ENCODE peak calls at places on chromosomes 13 and 19, in six cellular contexts. J is HCT116, X is prostate gland, L is stomach, M is endothelial cell of umbilical vein, B is Panc1. R is an unnamed sample.

GRCh38 chr13:46908511-46908910 is 11.7 kb upstream of the HTR2A start:
- DNase-seq in J (no peak), X (no peak), L (no peak), M (no peak), B (no peak), R (no peak)

GRCh38 chr13:110512198-110512740 is 49.3 kb downstream of the RAB20 start:
- DNase-seq in J (no peak), X (no peak), L (no peak), M (no peak), B (no peak), R (no peak)

GRCh38 chr13:65710514-65710913 is 1519.6 kb downstream of the PCDH9 start:
- DNase-seq in J (no peak), X (no peak), L (no peak), M (no peak), B (no peak), R (no peak)

GRCh38 chr13:94079876-94080275 is 399.6 kb downstream of the DCT start:
- DNase-seq in J (no peak), X (no peak), L (no peak), M (no peak), B (no peak), R (no peak)

GRCh38 chr13:41188584-41188983 is 5.8 kb downstream of the KBTBD7 start:
- DNase-seq in J (no peak), X (no peak), L (no peak), M (no peak), B (no peak), R (no peak)

GRCh38 chr19:658916-659839 is 3.8 kb downstream of the RNF126 start:
- DNase-seq in J (no peak), X (peak), L (peak), M (no peak), B (no peak), R (no peak)

GRCh38 chr19:10815969-10816635 is 19.9 kb downstream of the TMED1 start:
- DNase-seq in J (no peak), X (no peak), L (no peak), M (no peak), B (no peak), R (no peak)

GRCh38 chr19:35088514-35088913 is 27.1 kb upstream of the FXYD3 start:
- DNase-seq in J (no peak), X (no peak), L (no peak), M (no peak), B (no peak), R (no peak)

GRCh38 chr13:106467406-106468122 is 67.9 kb downstream of the EFNB2 start:
- DNase-seq in J (no peak), X (no peak), L (no peak), M (no peak), B (no peak), R (no peak)

GRCh38 chr13:43785681-43786471 is 896 bp downstream of the ENOX1 start:
- DNase-seq in J (no peak), X (peak), L (peak), M (peak), B (no peak), R (peak)

GRCh38 chr13:62377838-62378237 is 962.2 kb upstream of the PCDH20 start:
- DNase-seq in J (no peak), X (no peak), L (no peak), M (no peak), B (no peak), R (no peak)

GRCh38 chr13:79141082-79141481 is 265.0 kb downstream of the RBM26 start:
- DNase-seq in J (no peak), X (no peak), L (no peak), M (no peak), B (no peak), R (peak)

GRCh38 chr19:16383584-16384161 is 59.0 kb downstream of the KLF2 start:
- DNase-seq in J (no peak), X (no peak), L (no peak), M (no peak), B (no peak), R (no peak)

GRCh38 chr13:60109285-60109684 is 54.4 kb downstream of the DIAPH3 start:
- DNase-seq in J (no peak), X (no peak), L (no peak), M (no peak), B (no peak), R (no peak)

GRCh38 chr19:21519488-21519887 is 14.1 kb downstream of the ZNF429 start:
- DNase-seq in J (no peak), X (no peak), L (no peak), M (no peak), B (no peak), R (no peak)

GRCh38 chr13:95304446-95304845 is 3.2 kb upstream of the ABCC4 start:
- DNase-seq in J (no peak), X (no peak), L (no peak), M (no peak), B (no peak), R (no peak)

GRCh38 chr19:55344444-55344843 is 4.8 kb downstream of the KMT5C start:
- DNase-seq in J (no peak), X (no peak), L (no peak), M (no peak), B (no peak), R (no peak)

GRCh38 chr19:16288544-16288943 is 36.1 kb upstream of the KLF2 start:
- DNase-seq in J (no peak), X (no peak), L (no peak), M (no peak), B (no peak), R (no peak)

GRCh38 chr13:104321756-104322155 is 1255.5 kb upstream of the SLC10A2 start:
- DNase-seq in J (no peak), X (no peak), L (no peak), M (no peak), B (no peak), R (no peak)

GRCh38 chr13:82822935-82823334 is 1059.3 kb downstream of the SLITRK1 start:
- DNase-seq in J (no peak), X (no peak), L (no peak), M (no peak), B (no peak), R (no peak)

GRCh38 chr13:24221007-24221406 is 60.5 kb downstream of the SPATA13 start:
- DNase-seq in J (no peak), X (no peak), L (no peak), M (no peak), B (no peak), R (no peak)

GRCh38 chr13:92355213-92355612 is 871.4 kb upstream of the GPC6 start:
- DNase-seq in J (no peak), X (peak), L (no peak), M (no peak), B (no peak), R (no peak)

GRCh38 chr13:30866692-30867669 is 39.1 kb upstream of the MEDAG start:
- DNase-seq in J (no peak), X (no peak), L (no peak), M (peak), B (no peak), R (no peak)

GRCh38 chr19:41391618-41392017 is 5.5 kb downstream of the EXOSC5 start:
- DNase-seq in J (no peak), X (no peak), L (no peak), M (no peak), B (no peak), R (no peak)

GRCh38 chr19:41384351-41384750 is 8.0 kb downstream of the TMEM91 start:
- DNase-seq in J (no peak), X (no peak), L (no peak), M (no peak), B (no peak), R (no peak)

GRCh38 chr19:41386442-41386841 is 10.1 kb downstream of the TMEM91 start:
- DNase-seq in J (no peak), X (peak), L (no peak), M (no peak), B (no peak), R (no peak)
- TF ChIP-seq POLR2AphosphoS5 in J (no peak), X (no peak), L (no peak), M (no peak), B (no peak), R (no peak)

DNA sequence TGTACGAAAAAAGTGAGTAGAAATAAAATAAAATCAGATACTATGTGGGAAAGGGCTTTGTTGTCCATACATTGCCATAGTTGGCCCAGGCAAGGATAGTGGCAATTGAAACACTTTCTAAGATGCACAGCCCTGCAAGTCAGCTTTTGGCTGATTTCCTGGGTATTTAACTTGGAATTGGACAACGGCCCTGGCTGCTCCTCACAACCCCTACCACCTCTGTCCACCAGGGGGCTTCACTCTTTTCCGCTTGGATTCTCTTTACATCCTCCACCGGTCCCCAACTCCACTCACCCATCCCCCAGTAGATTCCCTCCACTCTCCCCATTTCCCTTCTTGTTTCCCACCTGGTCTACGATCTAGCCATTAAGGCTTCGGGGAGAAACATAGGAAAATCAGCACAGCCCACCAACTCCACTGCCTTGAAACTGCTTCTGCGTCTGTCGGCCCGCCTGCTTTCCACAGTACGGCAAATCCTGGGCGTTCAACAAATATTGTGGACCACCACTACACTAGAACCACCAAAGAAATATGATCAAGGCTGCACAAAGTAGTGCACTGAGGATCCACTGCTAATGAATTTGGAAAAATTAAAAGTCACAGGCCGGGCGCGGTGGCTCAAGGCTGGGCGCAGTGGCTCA is 48.6 kb upstream of the GTF3A start:
- DNase-seq in J (peak), X (peak), L (peak), M (peak), B (no peak), R (no peak)
- TF ChIP-seq CTCF in J (peak), X (peak), L (peak), M (peak), B (peak), R (peak)

GRCh38 chr13:29706923-29707322 is 111.4 kb upstream of the SLC7A1 start:
- DNase-seq in J (no peak), X (no peak), L (no peak), M (peak), B (no peak), R (no peak)
- TF ChIP-seq POLR2AphosphoS5 in J (no peak), X (no peak), L (no peak), M (no peak), B (no peak), R (no peak)

DNA sequence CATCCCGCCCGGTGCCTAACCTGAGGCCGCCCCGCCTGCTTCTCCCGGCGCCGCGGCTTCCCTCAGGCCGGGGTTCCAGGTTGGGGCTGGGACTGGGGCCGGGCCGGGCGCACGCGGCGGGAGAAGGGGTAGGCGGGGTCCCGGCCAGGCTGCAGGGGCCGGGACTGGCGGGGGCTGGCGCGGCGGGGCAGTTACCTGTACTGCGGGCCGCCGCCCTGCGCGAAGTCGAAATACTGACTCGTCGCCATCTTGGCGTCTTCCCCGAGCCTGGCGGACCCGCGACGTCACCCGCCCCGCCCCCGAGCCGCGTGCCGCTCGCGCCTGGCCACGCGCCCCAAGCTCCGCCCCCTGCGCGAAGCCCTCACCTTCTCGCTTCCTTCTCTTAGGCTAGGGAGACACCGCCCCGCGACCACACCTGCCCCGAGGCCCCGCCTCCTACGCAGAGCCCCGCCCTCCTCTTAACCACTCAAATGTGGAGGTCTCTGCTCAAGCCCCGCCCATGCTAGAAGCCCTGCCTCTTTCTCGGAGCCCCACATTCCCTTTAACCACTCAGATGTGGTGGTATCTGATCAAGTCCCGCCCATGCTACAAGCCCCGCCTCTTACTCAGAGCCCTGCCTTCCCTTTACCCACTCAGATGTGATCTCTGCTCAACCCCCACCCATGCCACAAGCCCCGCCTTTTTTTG is at the start of gene ZFR2:
- DNase-seq in J (peak), X (no peak), L (no peak), M (no peak), B (no peak), R (no peak)
- TF ChIP-seq CTCF in J (no peak), X (no peak), L (no peak), M (no peak), B (no peak), R (no peak)

GRCh38 chr19:2528543-2529173 is 52.7 kb downstream of the GADD45B start:
- DNase-seq in J (no peak), X (peak), L (peak), M (no peak), B (no peak), R (no peak)
- TF ChIP-seq POLR2AphosphoS5 in J (no peak), X (peak), L (no peak), M (no peak), B (no peak), R (no peak)

DNA sequence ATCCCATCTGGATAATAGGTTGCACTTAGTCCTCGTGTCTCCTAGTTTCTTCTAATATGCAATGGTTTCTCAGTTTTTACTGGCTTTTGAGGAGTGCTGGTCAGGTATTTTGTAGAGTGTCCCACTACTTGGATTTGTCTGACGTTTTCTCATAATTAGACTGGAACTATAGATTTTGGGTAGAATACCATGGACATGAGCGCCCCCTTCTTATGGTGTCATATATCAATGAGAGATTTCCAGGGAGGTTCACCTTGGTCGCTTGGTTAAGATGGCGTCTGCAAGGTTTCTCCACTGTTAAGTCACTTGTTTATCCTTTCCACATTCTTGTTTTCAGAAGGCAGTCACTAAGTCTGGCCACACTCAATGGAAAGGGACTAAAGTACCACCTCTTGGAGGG is 6.7 kb downstream of the SOHLH2 start:
- DNase-seq in J (no peak), X (no peak), L (no peak), M (no peak), B (no peak), R (no peak)
- TF ChIP-seq CTCF in J (no peak), X (no peak), L (no peak), M (no peak), B (no peak), R (no peak)

GRCh38 chr19:23118400-23118799 is 1.6 kb downstream of the ZNF730 start:
- DNase-seq in J (no peak), X (no peak), L (no peak), M (no peak), B (no peak), R (no peak)

GRCh38 chr19:23116802-23117571 is at the start of gene ZNF730:
- DNase-seq in J (no peak), X (peak), L (no peak), M (peak), B (no peak), R (no peak)
- TF ChIP-seq POLR2AphosphoS5 in J (no peak), X (no peak), L (no peak), M (no peak), B (no peak), R (no peak)

DNA sequence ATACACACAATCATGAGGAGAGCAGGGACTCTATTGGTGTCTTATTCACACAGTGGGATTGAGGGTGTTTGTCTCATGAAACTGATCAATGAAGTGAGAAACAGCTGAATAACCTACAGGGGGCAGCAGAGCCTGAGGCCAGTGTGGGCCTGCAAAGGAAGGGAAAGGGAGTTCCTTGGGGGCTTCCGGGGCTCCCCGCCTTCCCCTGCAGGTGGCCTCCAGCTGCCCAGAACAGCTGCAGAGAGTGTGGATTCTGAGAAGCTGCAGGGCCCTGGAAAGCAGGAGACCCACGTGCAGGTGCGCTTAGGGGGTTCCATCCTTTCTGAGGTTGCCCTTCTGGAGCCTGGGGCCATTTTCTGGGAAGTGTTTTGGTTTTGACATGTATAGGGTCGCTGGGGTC is 20.1 kb downstream of the ZNF763 start:
- DNase-seq in J (no peak), X (no peak), L (no peak), M (no peak), B (no peak), R (no peak)
- TF ChIP-seq CTCF in J (no peak), X (no peak), L (no peak), M (no peak), B (peak), R (no peak)

R was measured in esophagus muscularis mucosa.